ENCODE peak calls at places on chromosomes 5 and 9, in six cellular contexts. One of them, this sample, is unnamed.

GRCh38 chr9:133882849-133883248 is 109.3 kb downstream of the VAV2 start:
- DNase-seq in H1: no peak
- DNase-seq in tibial nerve: no peak
- DNase-seq in stomach: no peak
- DNase-seq in A549: no peak
- DNase-seq in HepG2: no peak
- DNase-seq in this sample: no peak

GRCh38 chr5:114305402-114306207 is 56.3 kb upstream of the KCNN2 start:
- DNase-seq in H1: peak; percentile 50
- DNase-seq in tibial nerve: no peak
- DNase-seq in stomach: no peak
- DNase-seq in A549: peak; percentile 6
- DNase-seq in HepG2: peak; percentile 1
- DNase-seq in this sample: no peak

GRCh38 chr5:19795218-19795617 is 192.8 kb downstream of the CDH18 start:
- DNase-seq in H1: no peak
- DNase-seq in tibial nerve: no peak
- DNase-seq in stomach: no peak
- DNase-seq in A549: peak; percentile 3
- DNase-seq in HepG2: peak; percentile 3
- DNase-seq in this sample: no peak

GRCh38 chr5:50300878-50301277 is 140.2 kb downstream of the EMB start:
- DNase-seq in H1: no peak
- DNase-seq in tibial nerve: no peak
- DNase-seq in stomach: no peak
- DNase-seq in A549: peak; percentile 10
- DNase-seq in HepG2: no peak
- DNase-seq in this sample: no peak

GRCh38 chr5:40627708-40628107 is 52.0 kb upstream of the PTGER4 start:
- DNase-seq in H1: no peak
- DNase-seq in tibial nerve: no peak
- DNase-seq in stomach: no peak
- DNase-seq in A549: no peak
- DNase-seq in HepG2: no peak
- DNase-seq in this sample: no peak

GRCh38 chr9:14030350-14030823 is 283.6 kb downstream of the NFIB start:
- DNase-seq in H1: no peak
- DNase-seq in tibial nerve: no peak
- DNase-seq in stomach: no peak
- DNase-seq in A549: peak; percentile 48
- DNase-seq in HepG2: no peak
- DNase-seq in this sample: no peak

GRCh38 chr5:134637106-134637721 is 4.6 kb upstream of the SAR1B start:
- DNase-seq in H1: no peak
- DNase-seq in tibial nerve: no peak
- DNase-seq in stomach: peak; percentile 54
- DNase-seq in A549: no peak
- DNase-seq in HepG2: no peak
- DNase-seq in this sample: no peak

GRCh38 chr9:78026947-78027346 is 4.7 kb downstream of the GNAQ start:
- DNase-seq in H1: no peak
- DNase-seq in tibial nerve: no peak
- DNase-seq in stomach: no peak
- DNase-seq in A549: no peak
- DNase-seq in HepG2: no peak
- DNase-seq in this sample: no peak

GRCh38 chr9:92764988-92765936 is 629 bp upstream of the BICD2 start:
- DNase-seq in H1: peak; percentile 95
- DNase-seq in tibial nerve: peak; percentile 97
- DNase-seq in stomach: peak; percentile 98
- DNase-seq in A549: peak; percentile 97
- DNase-seq in HepG2: peak; percentile 92
- DNase-seq in this sample: peak; percentile 99

GRCh38 chr5:65034782-65035181 is 266.1 kb downstream of the CWC27 start:
- DNase-seq in H1: peak; percentile 70
- DNase-seq in tibial nerve: no peak
- DNase-seq in stomach: no peak
- DNase-seq in A549: no peak
- DNase-seq in HepG2: no peak
- DNase-seq in this sample: peak; percentile 13

GRCh38 chr5:151248651-151249050 is 4.3 kb upstream of the GM2A start:
- DNase-seq in H1: no peak
- DNase-seq in tibial nerve: no peak
- DNase-seq in stomach: no peak
- DNase-seq in A549: no peak
- DNase-seq in HepG2: no peak
- DNase-seq in this sample: no peak

GRCh38 chr5:139481580-139482049 is 943 bp downstream of the STING1 start:
- DNase-seq in H1: no peak
- DNase-seq in tibial nerve: no peak
- DNase-seq in stomach: no peak
- DNase-seq in A549: no peak
- DNase-seq in HepG2: no peak
- DNase-seq in this sample: peak; percentile 39

GRCh38 chr9:134053401-134053871 is 14.4 kb downstream of the BRD3 start:
- DNase-seq in H1: no peak
- DNase-seq in tibial nerve: no peak
- DNase-seq in stomach: no peak
- DNase-seq in A549: no peak
- DNase-seq in HepG2: no peak
- DNase-seq in this sample: no peak

GRCh38 chr9:136543830-136544548 is 1.9 kb downstream of the NOTCH1 start:
- DNase-seq in H1: no peak
- DNase-seq in tibial nerve: peak; percentile 71
- DNase-seq in stomach: no peak
- DNase-seq in A549: no peak
- DNase-seq in HepG2: peak; percentile 78
- DNase-seq in this sample: peak; percentile 86

DNA sequence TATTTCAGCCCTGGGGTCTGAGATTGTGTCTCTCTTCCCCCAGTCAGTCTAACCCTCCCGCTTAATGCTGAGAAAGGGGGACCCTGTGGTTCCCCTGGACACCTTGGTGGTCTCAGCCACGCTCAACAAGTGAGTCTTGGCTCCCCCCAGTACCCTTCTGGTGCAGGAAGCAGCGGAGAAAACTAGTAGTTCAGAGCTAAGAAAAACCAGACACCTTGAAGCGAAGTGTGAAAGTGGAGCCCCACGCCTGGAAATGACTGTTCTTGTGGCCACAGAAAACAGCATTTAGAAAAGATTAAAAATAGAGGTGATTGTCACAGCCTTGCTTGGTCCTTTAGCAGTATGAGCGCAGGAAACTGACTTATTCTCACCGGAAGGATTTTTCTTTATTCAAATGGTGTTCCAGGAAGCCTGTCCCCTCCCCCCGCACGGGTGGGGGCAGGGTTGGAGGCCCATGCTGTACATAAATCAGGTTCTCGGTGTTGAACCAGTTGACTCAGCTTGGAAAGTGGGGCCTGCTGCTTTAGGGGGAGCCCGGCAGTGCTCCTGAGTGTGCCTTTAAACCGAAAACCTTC is 8.1 kb downstream of the ARPC5L start:
- DNase-seq in H1: no peak
- DNase-seq in tibial nerve: no peak
- DNase-seq in stomach: peak; percentile 60
- DNase-seq in A549: no peak
- DNase-seq in HepG2: peak; percentile 49
- DNase-seq in this sample: peak; percentile 77
- TF ChIP-seq EP300 in H1: no peak
- TF ChIP-seq EP300 in tibial nerve: no peak
- TF ChIP-seq EP300 in stomach: no peak
- TF ChIP-seq EP300 in A549: no peak
- TF ChIP-seq EP300 in HepG2: peak; percentile 31
- TF ChIP-seq EP300 in this sample: no peak

DNA sequence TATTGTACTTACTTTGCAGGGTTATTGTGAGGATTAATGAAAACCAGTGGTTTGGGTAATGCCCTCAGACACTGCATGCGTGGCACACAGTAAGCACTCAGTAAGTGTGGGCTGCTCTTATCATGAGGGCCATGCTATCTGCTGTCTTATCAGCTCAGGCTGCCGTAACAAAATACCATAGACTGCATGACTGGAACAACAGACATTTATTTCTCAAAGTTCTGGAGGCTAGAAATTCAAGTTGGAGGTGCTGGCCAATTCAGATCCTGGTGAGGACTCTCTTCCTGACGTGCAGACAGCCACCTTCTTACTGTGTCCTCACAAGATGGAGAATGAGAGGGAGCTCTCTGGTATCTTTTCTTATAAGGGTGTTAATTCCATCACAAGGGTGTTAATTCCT is 23.9 kb upstream of the SH3PXD2B start:
- DNase-seq in H1: no peak
- DNase-seq in tibial nerve: no peak
- DNase-seq in stomach: no peak
- DNase-seq in A549: no peak
- DNase-seq in HepG2: no peak
- DNase-seq in this sample: no peak
- H3K4me3 ChIP-seq in H1: no peak overlapping the region
- H3K4me3 ChIP-seq in tibial nerve: no peak overlapping the region
- H3K4me3 ChIP-seq in stomach: no peak overlapping the region
- H3K4me3 ChIP-seq in A549: no peak overlapping the region
- H3K4me3 ChIP-seq in HepG2: no peak overlapping the region
- H3K4me3 ChIP-seq in this sample: no peak overlapping the region

DNA sequence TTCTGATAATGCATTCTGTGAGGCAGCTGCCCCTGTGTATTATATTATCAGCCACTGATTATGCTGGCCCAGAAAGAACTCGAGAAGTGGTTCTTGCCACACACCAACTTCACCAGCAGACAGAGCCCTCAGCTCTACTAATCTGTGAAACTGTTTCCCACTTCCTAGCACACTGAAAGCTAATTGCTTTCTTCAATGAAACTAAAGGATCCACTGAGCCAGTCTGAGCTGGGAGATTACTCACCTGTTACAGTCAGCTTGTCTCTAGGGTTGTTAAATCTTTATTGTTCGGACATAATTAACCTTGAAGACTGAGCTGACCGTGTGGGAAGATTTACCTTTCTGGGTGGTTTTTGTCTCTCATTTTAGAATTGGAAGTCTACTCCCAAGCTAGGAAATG is 263.2 kb downstream of the KCTD16 start:
- DNase-seq in H1: no peak
- DNase-seq in tibial nerve: no peak
- DNase-seq in stomach: no peak
- DNase-seq in A549: no peak
- DNase-seq in HepG2: no peak
- DNase-seq in this sample: no peak
- TF ChIP-seq CTCF in H1: no peak
- TF ChIP-seq CTCF in tibial nerve: no peak
- TF ChIP-seq CTCF in stomach: no peak
- TF ChIP-seq CTCF in A549: no peak
- TF ChIP-seq CTCF in HepG2: no peak
- TF ChIP-seq CTCF in this sample: no peak

DNA sequence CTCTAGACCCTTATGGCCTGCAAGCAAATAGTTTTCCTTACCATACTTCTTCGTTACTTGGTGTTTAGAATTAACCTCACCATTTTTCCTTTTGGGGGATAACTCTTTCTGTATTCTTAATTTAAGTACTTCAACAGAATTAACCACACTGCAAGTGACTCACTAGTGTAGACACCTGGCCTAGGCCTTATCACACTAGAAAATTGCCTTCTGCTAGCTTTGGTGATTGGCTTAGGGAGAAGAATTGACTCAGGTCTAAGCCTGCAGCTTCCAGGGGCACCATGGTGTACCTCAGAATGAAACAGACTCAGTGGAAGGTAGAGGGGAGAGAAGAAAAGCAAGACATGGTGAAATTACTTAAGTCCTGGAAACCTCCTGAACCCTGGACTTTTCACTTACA is 112.8 kb upstream of the HMHB1 start:
- DNase-seq in H1: no peak
- DNase-seq in tibial nerve: no peak
- DNase-seq in stomach: no peak
- DNase-seq in A549: no peak
- DNase-seq in HepG2: no peak
- DNase-seq in this sample: no peak
- TF ChIP-seq EP300 in H1: no peak
- TF ChIP-seq EP300 in tibial nerve: no peak
- TF ChIP-seq EP300 in stomach: no peak
- TF ChIP-seq EP300 in A549: no peak
- TF ChIP-seq EP300 in HepG2: no peak
- TF ChIP-seq EP300 in this sample: no peak

GRCh38 chr5:100852988-100853449 is 50.1 kb downstream of the ST8SIA4 start:
- DNase-seq in H1: no peak
- DNase-seq in tibial nerve: no peak
- DNase-seq in stomach: no peak
- DNase-seq in A549: no peak
- DNase-seq in HepG2: no peak
- DNase-seq in this sample: no peak
- H3K4me3 ChIP-seq in H1: no peak overlapping the region
- H3K4me3 ChIP-seq in tibial nerve: no peak overlapping the region
- H3K4me3 ChIP-seq in stomach: no peak overlapping the region
- H3K4me3 ChIP-seq in A549: no peak overlapping the region
- H3K4me3 ChIP-seq in HepG2: no peak overlapping the region
- H3K4me3 ChIP-seq in this sample: no peak overlapping the region

DNA sequence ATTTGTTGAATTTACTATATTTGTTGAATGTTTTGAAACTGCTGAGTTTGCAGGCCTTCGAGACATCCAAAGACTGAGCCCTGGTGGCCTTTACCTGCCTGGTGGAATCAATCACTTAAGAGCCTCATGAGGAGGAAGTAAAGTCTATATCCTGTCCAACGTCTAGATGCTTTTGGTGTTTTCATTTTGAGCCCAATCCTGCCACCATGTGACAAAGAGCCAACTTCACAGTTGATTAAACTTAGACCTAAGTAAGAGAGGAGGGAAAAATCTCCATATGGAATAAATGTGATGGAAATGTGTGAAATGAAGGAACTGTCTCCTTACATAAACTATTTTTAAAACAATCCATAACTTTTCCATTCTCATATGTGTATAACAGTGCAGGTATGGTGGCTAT is 220.1 kb downstream of the PRR16 start:
- DNase-seq in H1: no peak
- DNase-seq in tibial nerve: no peak
- DNase-seq in stomach: no peak
- DNase-seq in A549: no peak
- DNase-seq in HepG2: no peak
- DNase-seq in this sample: no peak
- TF ChIP-seq CTCF in H1: no peak
- TF ChIP-seq CTCF in tibial nerve: no peak
- TF ChIP-seq CTCF in stomach: no peak
- TF ChIP-seq CTCF in A549: no peak
- TF ChIP-seq CTCF in HepG2: no peak
- TF ChIP-seq CTCF in this sample: no peak

GRCh38 chr5:90022711-90023053 is 386.9 kb downstream of the CETN3 start:
- DNase-seq in H1: no peak
- DNase-seq in tibial nerve: no peak
- DNase-seq in stomach: no peak
- DNase-seq in A549: no peak
- DNase-seq in HepG2: no peak
- DNase-seq in this sample: no peak
- TF ChIP-seq EP300 in H1: no peak
- TF ChIP-seq EP300 in tibial nerve: no peak
- TF ChIP-seq EP300 in stomach: no peak
- TF ChIP-seq EP300 in A549: no peak
- TF ChIP-seq EP300 in HepG2: no peak
- TF ChIP-seq EP300 in this sample: no peak

GRCh38 chr9:107214915-107215314 is 68.2 kb upstream of the RAD23B start:
- DNase-seq in H1: no peak
- DNase-seq in tibial nerve: no peak
- DNase-seq in stomach: no peak
- DNase-seq in A549: no peak
- DNase-seq in HepG2: no peak
- DNase-seq in this sample: no peak
- H3K4me3 ChIP-seq in H1: no peak overlapping the region
- H3K4me3 ChIP-seq in tibial nerve: no peak overlapping the region
- H3K4me3 ChIP-seq in stomach: no peak overlapping the region
- H3K4me3 ChIP-seq in A549: no peak overlapping the region
- H3K4me3 ChIP-seq in HepG2: no peak overlapping the region
- H3K4me3 ChIP-seq in this sample: no peak overlapping the region